ENCODE peak calls at places on chromosomes 13 and 19, in four cellular contexts. One of them, this sample, is unnamed.
A peak's percentile ranks its signal among the peaks of the same experiment; 100 is the strongest.

GRCh38 chr13:105921711-105922110 is 613.8 kb downstream of the EFNB2 start:
- ATAC-seq in left lung: no peak
- ATAC-seq in lower lobe of right lung: no peak
- ATAC-seq in right cardiac atrium: no peak
- ATAC-seq in this sample: no peak

GRCh38 chr13:112032186-112032835 is 34.6 kb upstream of the SOX1 start:
- ATAC-seq in left lung: peak; percentile 58
- ATAC-seq in lower lobe of right lung: peak; percentile 59
- ATAC-seq in right cardiac atrium: peak; percentile 65
- ATAC-seq in this sample: no peak

GRCh38 chr19:57830071-57830602 is at the start of gene ZNF587B:
- ATAC-seq in left lung: peak; percentile 92
- ATAC-seq in lower lobe of right lung: peak; percentile 81
- ATAC-seq in right cardiac atrium: peak; percentile 91
- ATAC-seq in this sample: peak; percentile 85

GRCh38 chr19:44857837-44858236 is 11.7 kb downstream of the NECTIN2 start:
- ATAC-seq in left lung: no peak
- ATAC-seq in lower lobe of right lung: no peak
- ATAC-seq in right cardiac atrium: no peak
- ATAC-seq in this sample: no peak

GRCh38 chr19:49687566-49688316 is 1.7 kb upstream of the ADM5 start:
- ATAC-seq in left lung: no peak
- ATAC-seq in lower lobe of right lung: no peak
- ATAC-seq in right cardiac atrium: no peak
- ATAC-seq in this sample: no peak

GRCh38 chr13:77697208-77698103 is at the start of gene SLAIN1:
- ATAC-seq in left lung: peak; percentile 91
- ATAC-seq in lower lobe of right lung: peak; percentile 95
- ATAC-seq in right cardiac atrium: peak; percentile 98
- ATAC-seq in this sample: peak; percentile 90

GRCh38 chr19:32150605-32151004 is 194.8 kb upstream of the ZNF507 start:
- ATAC-seq in left lung: no peak
- ATAC-seq in lower lobe of right lung: no peak
- ATAC-seq in right cardiac atrium: no peak
- ATAC-seq in this sample: no peak

GRCh38 chr19:22784051-22784450 is at the start of gene ZNF99:
- ATAC-seq in left lung: peak; percentile 48
- ATAC-seq in lower lobe of right lung: no peak
- ATAC-seq in right cardiac atrium: peak; percentile 100
- ATAC-seq in this sample: peak; percentile 72

GRCh38 chr13:111662451-111662850 is 342.0 kb downstream of the TEX29 start:
- ATAC-seq in left lung: no peak
- ATAC-seq in lower lobe of right lung: no peak
- ATAC-seq in right cardiac atrium: peak; percentile 52
- ATAC-seq in this sample: no peak

GRCh38 chr19:41668315-41668714 is 19.8 kb downstream of the CEACAM7 start:
- ATAC-seq in left lung: no peak
- ATAC-seq in lower lobe of right lung: no peak
- ATAC-seq in right cardiac atrium: no peak
- ATAC-seq in this sample: no peak

GRCh38 chr13:30998548-30999140 is 66.2 kb downstream of the TEX26 start:
- ATAC-seq in left lung: no peak
- ATAC-seq in lower lobe of right lung: no peak
- ATAC-seq in right cardiac atrium: no peak
- ATAC-seq in this sample: no peak

GRCh38 chr19:17127671-17128070 is 52.1 kb downstream of the MYO9B start:
- ATAC-seq in left lung: no peak
- ATAC-seq in lower lobe of right lung: no peak
- ATAC-seq in right cardiac atrium: no peak
- ATAC-seq in this sample: no peak

GRCh38 chr19:17124025-17124424 is 48.4 kb downstream of the MYO9B start:
- ATAC-seq in left lung: no peak
- ATAC-seq in lower lobe of right lung: no peak
- ATAC-seq in right cardiac atrium: no peak
- ATAC-seq in this sample: no peak

GRCh38 chr19:17128403-17128802 is 52.8 kb downstream of the MYO9B start:
- ATAC-seq in left lung: no peak
- ATAC-seq in lower lobe of right lung: no peak
- ATAC-seq in right cardiac atrium: no peak
- ATAC-seq in this sample: no peak

GRCh38 chr19:17125052-17125727 is 49.6 kb downstream of the MYO9B start:
- ATAC-seq in left lung: peak; percentile 17
- ATAC-seq in lower lobe of right lung: peak; percentile 53
- ATAC-seq in right cardiac atrium: peak; percentile 29
- ATAC-seq in this sample: peak; percentile 24

GRCh38 chr19:17125728-17126677 is 50.4 kb downstream of the MYO9B start:
- ATAC-seq in left lung: peak; percentile 84
- ATAC-seq in lower lobe of right lung: peak; percentile 90
- ATAC-seq in right cardiac atrium: peak; percentile 81
- ATAC-seq in this sample: peak; percentile 79
- H3K27ac ChIP-seq in left lung: peak overlapping the region; percentile 73
- H3K27ac ChIP-seq in lower lobe of right lung: peak overlapping the region; percentile 73
- H3K27ac ChIP-seq in right cardiac atrium: peak overlapping the region; percentile 16
- H3K27ac ChIP-seq in this sample: no peak overlapping the region

DNA sequence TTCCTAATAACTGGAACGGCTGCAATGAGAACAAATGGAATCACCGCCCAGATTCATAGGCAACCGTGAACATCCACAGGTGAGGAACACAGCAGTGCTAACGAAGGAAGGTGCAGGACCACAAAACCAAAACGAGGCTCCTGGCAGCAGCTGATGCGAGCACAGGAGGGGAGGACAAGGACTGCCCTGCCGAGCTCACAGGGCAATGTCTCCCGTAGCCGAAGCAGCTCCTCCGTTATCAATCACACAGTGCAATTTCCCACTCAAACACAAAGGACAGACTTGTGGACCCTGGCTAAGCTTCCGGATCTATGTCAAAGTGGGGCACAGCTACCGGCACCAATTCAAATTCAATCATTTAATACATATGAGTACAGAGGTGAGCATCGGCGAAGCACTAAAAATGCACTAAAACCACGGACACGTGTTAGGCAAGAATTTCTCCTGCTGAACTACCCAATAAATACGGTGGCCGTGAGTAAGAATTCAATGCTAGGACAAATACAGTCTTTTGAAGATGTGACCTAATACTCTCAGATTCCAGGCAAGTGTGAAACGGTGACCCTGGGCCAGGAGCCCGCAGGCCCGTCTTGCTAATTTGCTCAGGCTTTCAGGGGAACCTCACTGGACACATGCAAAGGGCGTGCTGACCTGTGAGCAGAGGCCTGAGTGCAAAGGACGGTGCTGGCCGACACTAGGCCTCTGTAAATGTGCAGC is 70.4 kb downstream of the STK24 start:
- ATAC-seq in left lung: no peak
- ATAC-seq in lower lobe of right lung: no peak
- ATAC-seq in right cardiac atrium: peak; percentile 13
- ATAC-seq in this sample: no peak
- H3K27ac ChIP-seq in left lung: no peak overlapping the region
- H3K27ac ChIP-seq in lower lobe of right lung: peak overlapping the region; percentile 71
- H3K27ac ChIP-seq in right cardiac atrium: peak overlapping the region; percentile 58
- H3K27ac ChIP-seq in this sample: peak overlapping the region; percentile 86

DNA sequence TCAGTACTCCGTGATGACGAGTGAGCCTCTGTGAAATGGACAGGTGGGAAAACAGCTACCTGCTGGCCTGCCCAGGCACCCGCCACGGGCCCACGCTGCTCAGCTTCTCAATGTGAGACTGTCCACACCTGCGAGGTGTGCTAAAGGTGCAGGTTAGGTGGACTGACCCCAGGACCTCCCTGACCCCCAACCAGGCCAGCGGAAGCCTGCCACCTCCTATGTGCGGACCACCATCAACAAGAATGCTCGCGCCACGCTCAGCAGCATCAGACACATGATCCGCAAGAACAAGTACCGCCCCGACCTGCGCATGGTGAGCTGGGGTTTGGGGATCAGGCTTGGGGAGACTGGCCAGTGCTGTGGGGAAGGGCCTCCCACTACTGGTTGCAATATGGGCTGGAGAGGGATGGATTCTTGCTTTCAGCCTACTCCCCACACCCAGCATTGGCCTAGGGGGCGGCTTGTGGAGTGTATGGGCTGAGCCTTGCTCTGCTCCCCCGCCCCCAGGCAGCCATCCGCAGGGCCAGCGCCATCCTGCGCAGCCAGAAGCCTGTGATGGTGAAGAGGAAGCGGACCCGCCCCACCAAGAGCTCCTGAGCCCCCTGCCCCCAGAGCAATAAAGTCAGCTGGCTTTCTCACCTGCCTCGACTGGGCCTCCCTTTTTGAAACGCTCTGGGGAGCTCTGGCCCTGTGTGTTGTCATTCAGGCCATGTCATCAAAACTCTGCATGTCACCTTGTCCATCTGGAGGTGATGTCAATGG is 2.2 kb downstream of the RPL28 start:
- ATAC-seq in left lung: no peak
- ATAC-seq in lower lobe of right lung: no peak
- ATAC-seq in right cardiac atrium: no peak
- ATAC-seq in this sample: no peak
- H3K27ac ChIP-seq in left lung: no peak overlapping the region
- H3K27ac ChIP-seq in lower lobe of right lung: no peak overlapping the region
- H3K27ac ChIP-seq in right cardiac atrium: no peak overlapping the region
- H3K27ac ChIP-seq in this sample: no peak overlapping the region

GRCh38 chr13:33227927-33228644 is 57.5 kb downstream of the STARD13 start:
- ATAC-seq in left lung: no peak
- ATAC-seq in lower lobe of right lung: no peak
- ATAC-seq in right cardiac atrium: peak; percentile 38
- ATAC-seq in this sample: no peak

GRCh38 chr13:33228645-33229445 is 56.7 kb downstream of the STARD13 start:
- ATAC-seq in left lung: peak; percentile 90
- ATAC-seq in lower lobe of right lung: peak; percentile 70
- ATAC-seq in right cardiac atrium: peak; percentile 56
- ATAC-seq in this sample: peak; percentile 55

GRCh38 chr13:33224191-33224590 is 61.4 kb downstream of the STARD13 start:
- ATAC-seq in left lung: no peak
- ATAC-seq in lower lobe of right lung: no peak
- ATAC-seq in right cardiac atrium: no peak
- ATAC-seq in this sample: no peak

GRCh38 chr13:33219926-33220325 is 65.6 kb downstream of the STARD13 start:
- ATAC-seq in left lung: no peak
- ATAC-seq in lower lobe of right lung: no peak
- ATAC-seq in right cardiac atrium: no peak
- ATAC-seq in this sample: no peak

DNA sequence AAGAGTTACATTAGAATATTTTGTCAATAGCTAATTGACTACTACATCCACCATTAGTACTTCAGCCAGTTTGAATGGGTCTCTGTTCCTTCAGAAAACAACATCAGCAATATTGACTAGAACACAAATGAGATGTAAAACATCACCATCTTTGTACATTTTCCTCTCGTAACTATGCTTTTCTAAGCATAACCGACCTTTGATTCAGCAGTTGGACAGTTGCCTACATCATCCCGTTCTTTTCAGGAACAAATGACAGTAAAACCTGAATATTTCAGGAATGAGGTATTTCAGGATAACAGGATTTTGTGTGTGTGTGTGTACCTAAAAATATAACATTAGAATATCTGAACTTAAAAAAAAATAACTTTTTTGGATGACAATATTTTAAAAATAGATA is 60.9 kb downstream of the STARD13 start:
- ATAC-seq in left lung: no peak
- ATAC-seq in lower lobe of right lung: no peak
- ATAC-seq in right cardiac atrium: no peak
- ATAC-seq in this sample: no peak
- H3K27ac ChIP-seq in left lung: no peak overlapping the region
- H3K27ac ChIP-seq in lower lobe of right lung: no peak overlapping the region
- H3K27ac ChIP-seq in right cardiac atrium: no peak overlapping the region
- H3K27ac ChIP-seq in this sample: no peak overlapping the region

GRCh38 chr19:47615230-47615629 is 6.3 kb downstream of the BICRA start:
- ATAC-seq in left lung: no peak
- ATAC-seq in lower lobe of right lung: no peak
- ATAC-seq in right cardiac atrium: no peak
- ATAC-seq in this sample: no peak

GRCh38 chr19:47615714-47616113 is 6.8 kb downstream of the BICRA start:
- ATAC-seq in left lung: no peak
- ATAC-seq in lower lobe of right lung: no peak
- ATAC-seq in right cardiac atrium: no peak
- ATAC-seq in this sample: no peak

GRCh38 chr19:47614559-47614958 is 5.6 kb downstream of the BICRA start:
- ATAC-seq in left lung: no peak
- ATAC-seq in lower lobe of right lung: no peak
- ATAC-seq in right cardiac atrium: no peak
- ATAC-seq in this sample: no peak

GRCh38 chr19:47619763-47620162 is 10.8 kb downstream of the BICRA start:
- ATAC-seq in left lung: no peak
- ATAC-seq in lower lobe of right lung: no peak
- ATAC-seq in right cardiac atrium: no peak
- ATAC-seq in this sample: no peak

GRCh38 chr19:47618771-47619170 is 9.8 kb downstream of the BICRA start:
- ATAC-seq in left lung: no peak
- ATAC-seq in lower lobe of right lung: peak; percentile 19
- ATAC-seq in right cardiac atrium: peak; percentile 79
- ATAC-seq in this sample: peak; percentile 87
- H3K27ac ChIP-seq in left lung: no peak overlapping the region
- H3K27ac ChIP-seq in lower lobe of right lung: no peak overlapping the region
- H3K27ac ChIP-seq in right cardiac atrium: peak overlapping the region; percentile 62
- H3K27ac ChIP-seq in this sample: peak overlapping the region; percentile 78

GRCh38 chr19:869245-870177 is 10.0 kb downstream of the CFD start:
- ATAC-seq in left lung: peak; percentile 63
- ATAC-seq in lower lobe of right lung: peak; percentile 21
- ATAC-seq in right cardiac atrium: peak; percentile 53
- ATAC-seq in this sample: peak; percentile 87
- H3K27ac ChIP-seq in left lung: peak overlapping the region; percentile 78
- H3K27ac ChIP-seq in lower lobe of right lung: peak overlapping the region; percentile 62
- H3K27ac ChIP-seq in right cardiac atrium: no peak overlapping the region
- H3K27ac ChIP-seq in this sample: peak overlapping the region; percentile 80

GRCh38 chr19:35115538-35115951 is at the start of gene FXYD3:
- ATAC-seq in left lung: peak; percentile 6
- ATAC-seq in lower lobe of right lung: no peak
- ATAC-seq in right cardiac atrium: peak; percentile 30
- ATAC-seq in this sample: peak; percentile 16
- H3K27ac ChIP-seq in left lung: peak within 1 kb of the TSS; percentile 53
- H3K27ac ChIP-seq in lower lobe of right lung: peak within 1 kb of the TSS; percentile 78
- H3K27ac ChIP-seq in right cardiac atrium: no peak within 1 kb of the TSS
- H3K27ac ChIP-seq in this sample: peak within 1 kb of the TSS; percentile 71

This sample was measured in gastroesophageal sphincter.